ENCODE peak calls at places on chromosomes 6 and 20, in six cellular contexts. S is neural progenitor cell, E is A549, M is testis, U is fibroblast of lung, G is left lung. I is an unnamed sample. For H3K4me1, the result is how much of the 10 kb centered on the place peaks cover.

GRCh38 chr6:136511921-136512320 is 38.3 kb downstream of the MAP7 start:
- DNase-seq in S (no peak), E (no peak), M (peak), U (peak), G (no peak), I (no peak)

GRCh38 chr6:70415247-70415646 is 1.9 kb downstream of the FAM135A start:
- DNase-seq in S (no peak), E (no peak), M (no peak), U (no peak), G (no peak), I (no peak)

GRCh38 chr20:33113387-33113908 is 34.0 kb downstream of the BPIFB4 start:
- DNase-seq in S (no peak), E (no peak), M (no peak), U (no peak), G (no peak), I (no peak)

GRCh38 chr6:33014841-33015634 is 5.6 kb upstream of the HLA-DOA start:
- DNase-seq in S (peak), E (peak), M (peak), U (peak), G (no peak), I (no peak)

GRCh38 chr6:76441850-76442249 is 369.4 kb upstream of the IMPG1 start:
- DNase-seq in S (peak), E (no peak), M (no peak), U (no peak), G (no peak), I (no peak)

GRCh38 chr6:118645395-118645794 is 6.0 kb downstream of the CEP85L start:
- DNase-seq in S (no peak), E (no peak), M (peak), U (no peak), G (no peak), I (no peak)

GRCh38 chr20:48630342-48631075 is 197.3 kb downstream of the PREX1 start:
- DNase-seq in S (peak), E (no peak), M (no peak), U (peak), G (no peak), I (no peak)

GRCh38 chr6:20197251-20197650 is 15.0 kb downstream of the MBOAT1 start:
- DNase-seq in S (peak), E (no peak), M (no peak), U (peak), G (no peak), I (no peak)

GRCh38 chr20:24730750-24731149 is 218.3 kb upstream of the CST7 start:
- DNase-seq in S (no peak), E (no peak), M (no peak), U (no peak), G (no peak), I (no peak)

GRCh38 chr20:50039706-50040431 is 57.1 kb downstream of the SNAI1 start:
- DNase-seq in S (no peak), E (no peak), M (no peak), U (peak), G (no peak), I (no peak)

GRCh38 chr20:12882832-12883506 is 125.8 kb upstream of the SPTLC3 start:
- DNase-seq in S (no peak), E (no peak), M (no peak), U (peak), G (no peak), I (no peak)

GRCh38 chr20:32752458-32753250 is 9.4 kb upstream of the COMMD7 start:
- DNase-seq in S (no peak), E (no peak), M (no peak), U (peak), G (no peak), I (no peak)

GRCh38 chr6:19851273-19852089 is 14.3 kb downstream of the ID4 start:
- DNase-seq in S (peak), E (peak), M (peak), U (peak), G (no peak), I (no peak)

GRCh38 chr6:159981591-159982245 is 12.8 kb downstream of the IGF2R start:
- DNase-seq in S (no peak), E (no peak), M (peak), U (peak), G (peak), I (peak)

GRCh38 chr6:155424201-155424600 is 31.4 kb downstream of the NOX3 start:
- DNase-seq in S (no peak), E (no peak), M (no peak), U (no peak), G (no peak), I (no peak)

GRCh38 chr6:37783831-37784584 is 35.5 kb upstream of the ZFAND3 start:
- DNase-seq in S (peak), E (no peak), M (peak), U (peak), G (no peak), I (peak)

DNA sequence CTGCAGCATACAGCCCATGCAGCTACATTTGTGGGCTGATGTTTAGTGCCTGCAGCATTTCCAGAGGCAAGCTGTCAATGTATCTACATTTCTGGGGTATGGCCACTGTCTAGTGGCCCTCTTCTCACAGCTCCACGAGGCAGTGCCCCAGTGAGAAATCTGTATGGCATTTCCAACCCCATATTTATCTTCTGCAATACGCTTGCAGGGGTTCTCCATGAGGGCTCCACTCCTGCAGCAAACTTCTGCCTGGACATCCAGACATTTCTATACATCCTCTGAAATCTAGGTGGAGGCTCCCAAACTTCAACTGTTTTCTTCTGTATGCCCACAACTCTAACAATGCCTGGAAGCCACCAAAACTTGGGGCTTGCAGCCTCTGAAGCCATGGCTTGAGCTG is 502.3 kb downstream of the C6orf118 start:
- DNase-seq in S (no peak), E (no peak), M (no peak), U (no peak), G (no peak), I (no peak)
- TF ChIP-seq CTCF in S (no peak), E (no peak), M (no peak), U (no peak), G (no peak), I (no peak)

DNA sequence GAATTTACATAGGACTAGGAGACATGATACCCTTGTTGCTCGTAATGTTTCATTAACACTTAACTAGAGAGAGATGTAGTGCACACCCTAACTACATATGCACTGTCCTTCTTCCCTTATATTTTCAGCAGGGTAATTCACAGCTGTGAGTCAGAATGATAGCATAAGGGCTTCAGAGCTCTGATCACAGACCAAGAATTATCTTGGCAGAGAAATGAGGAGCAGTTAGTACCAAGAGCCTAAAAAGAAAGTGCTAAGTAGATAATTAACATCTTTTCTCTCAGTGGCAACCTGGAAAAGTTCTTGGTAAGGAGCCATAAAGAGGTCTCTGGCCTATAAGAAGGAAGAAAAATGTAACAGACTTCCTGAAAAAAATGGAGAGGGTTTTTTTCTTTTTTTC is 35.8 kb downstream of the GRIK2 start:
- DNase-seq in S (no peak), E (no peak), M (no peak), U (peak), G (no peak), I (no peak)
- H3K4me3 ChIP-seq in S (no peak), E (no peak), M (no peak), U (no peak), G (no peak), I (no peak)

DNA sequence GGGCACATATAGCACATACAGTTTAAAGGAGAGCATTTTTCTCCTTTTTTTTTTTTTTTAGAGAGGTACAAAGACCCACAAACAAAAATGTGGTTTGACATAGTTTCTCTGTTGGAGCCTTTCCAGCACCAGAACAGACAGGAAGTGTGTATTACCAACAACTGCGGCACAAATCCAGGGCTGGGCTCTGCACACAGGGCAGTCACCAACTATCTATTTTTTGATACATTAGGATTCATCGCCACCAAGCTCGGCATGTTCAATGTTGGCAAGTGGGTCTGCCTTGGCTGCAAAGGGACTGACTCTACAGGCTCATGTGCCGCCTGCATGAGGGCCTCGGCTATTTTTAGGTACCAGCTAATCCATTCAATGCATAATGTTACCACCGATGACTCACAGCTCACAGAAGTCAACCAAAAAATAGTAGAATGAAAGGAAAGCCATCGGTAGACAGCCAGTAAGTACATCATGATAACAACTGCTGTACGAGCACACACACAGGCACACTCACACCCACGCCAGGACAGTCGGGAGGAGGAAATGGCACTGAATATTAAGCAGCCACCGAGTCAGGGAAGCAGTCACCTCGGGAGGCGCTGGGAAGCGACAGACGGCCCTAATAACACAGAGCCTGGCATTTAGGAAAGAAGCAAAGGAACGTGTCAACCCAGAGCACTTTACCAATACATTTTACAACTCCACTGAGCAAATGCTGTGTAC is 81.6 kb downstream of the GMPR start:
- DNase-seq in S (no peak), E (peak), M (peak), U (peak), G (peak), I (peak)
- H3K4me1 ChIP-seq in S (under half), E (under half), M (half or more), U (under half), G (half or more), I (half or more)

GRCh38 chr20:22106308-22106938 is 401.0 kb downstream of the PAX1 start:
- DNase-seq in S (peak), E (peak), M (peak), U (no peak), G (no peak), I (no peak)
- TF ChIP-seq CTCF in S (peak), E (peak), M (peak), U (no peak), G (no peak), I (no peak)

GRCh38 chr6:137573739-137574138 is 79.5 kb upstream of the OLIG3 start:
- DNase-seq in S (no peak), E (no peak), M (no peak), U (no peak), G (no peak), I (no peak)
- H3K4me3 ChIP-seq in S (no peak), E (no peak), M (no peak), U (no peak), G (no peak), I (no peak)

GRCh38 chr6:44128020-44128917 is 915 bp downstream of the TMEM63B start:
- DNase-seq in S (peak), E (no peak), M (peak), U (peak), G (peak), I (no peak)

GRCh38 chr6:44132476-44132875 is 5.1 kb downstream of the TMEM63B start:
- DNase-seq in S (no peak), E (no peak), M (no peak), U (no peak), G (no peak), I (no peak)

GRCh38 chr6:44127186-44128019 is at the start of the genes MRPL14 and TMEM63B:
- DNase-seq in S (peak), E (peak), M (peak), U (peak), G (peak), I (peak)

GRCh38 chr6:44131880-44132279 is 4.5 kb downstream of the TMEM63B start:
- DNase-seq in S (no peak), E (no peak), M (no peak), U (no peak), G (no peak), I (no peak)

GRCh38 chr6:44129841-44130322 is 2.5 kb downstream of the TMEM63B start:
- DNase-seq in S (no peak), E (no peak), M (peak), U (no peak), G (peak), I (no peak)
- H3K4me1 ChIP-seq in S (under half), E (under half), M (under half), U (under half), G (half or more), I (under half)